ENCODE peak calls at places on chromosome 17, in six cellular contexts. Z, V, X, M, W and K are unnamed samples.

GRCh38 chr17:47335101-47335936 is 11.6 kb downstream of the EFCAB13 start:
- DNase-seq in Z (no peak), V (no peak), X (no peak), M (no peak), W (no peak), K (no peak)

GRCh38 chr17:61683466-61683865 is 92.4 kb upstream of the NACA2 start:
- DNase-seq in Z (no peak), V (no peak), X (no peak), M (no peak), W (no peak), K (no peak)

GRCh38 chr17:37503148-37503547 is 13.5 kb downstream of the DUSP14 start:
- DNase-seq in Z (no peak), V (no peak), X (no peak), M (no peak), W (no peak), K (no peak)

GRCh38 chr17:44038604-44039007 is 23.8 kb upstream of the TMEM101 start:
- DNase-seq in Z (no peak), V (no peak), X (peak), M (no peak), W (no peak), K (no peak)

GRCh38 chr17:65366102-65366844 is 195.2 kb downstream of the AXIN2 start:
- DNase-seq in Z (no peak), V (no peak), X (no peak), M (no peak), W (no peak), K (no peak)

GRCh38 chr17:76345377-76345945 is 8.3 kb downstream of the PRPSAP1 start:
- DNase-seq in Z (no peak), V (no peak), X (no peak), M (peak), W (no peak), K (no peak)

GRCh38 chr17:77555741-77556291 is 402.7 kb upstream of the TNRC6C start:
- DNase-seq in Z (no peak), V (peak), X (peak), M (no peak), W (no peak), K (no peak)

GRCh38 chr17:31702040-31702439 is 157.0 kb downstream of the COPRS start:
- DNase-seq in Z (no peak), V (no peak), X (no peak), M (no peak), W (no peak), K (no peak)

GRCh38 chr17:42361781-42362186 is 26.5 kb downstream of the STAT3 start:
- DNase-seq in Z (no peak), V (no peak), X (peak), M (no peak), W (no peak), K (no peak)

GRCh38 chr17:79684132-79684985 is 46.4 kb upstream of the ENPP7 start:
- DNase-seq in Z (no peak), V (no peak), X (no peak), M (no peak), W (no peak), K (no peak)

GRCh38 chr17:63827801-63828221 is 348 bp upstream of the FTSJ3 start:
- DNase-seq in Z (no peak), V (no peak), X (no peak), M (no peak), W (peak), K (no peak)

GRCh38 chr17:65229596-65229995 is 92.4 kb downstream of the RGS9 start:
- DNase-seq in Z (no peak), V (no peak), X (no peak), M (no peak), W (no peak), K (no peak)

GRCh38 chr17:76076100-76076764 is 1.7 kb downstream of the GALR2 start:
- DNase-seq in Z (no peak), V (no peak), X (no peak), M (no peak), W (no peak), K (no peak)

GRCh38 chr17:73988110-73988509 is 215.4 kb upstream of the RPL38 start:
- DNase-seq in Z (no peak), V (no peak), X (no peak), M (no peak), W (no peak), K (no peak)

GRCh38 chr17:61815863-61816523 is 47.3 kb downstream of the BRIP1 start:
- DNase-seq in Z (no peak), V (no peak), X (peak), M (no peak), W (peak), K (no peak)

GRCh38 chr17:34319087-34319486 is at the start of gene CCL8:
- DNase-seq in Z (no peak), V (no peak), X (no peak), M (no peak), W (no peak), K (no peak)

GRCh38 chr17:51683291-51683690 is 422.9 kb downstream of the UTP18 start:
- DNase-seq in Z (no peak), V (no peak), X (no peak), M (no peak), W (no peak), K (no peak)

GRCh38 chr17:4980644-4981216 is 6.7 kb downstream of the CAMTA2 start:
- DNase-seq in Z (no peak), V (peak), X (peak), M (no peak), W (peak), K (no peak)

GRCh38 chr17:14214271-14214670 is 22.4 kb downstream of the CDRT15 start:
- DNase-seq in Z (no peak), V (no peak), X (no peak), M (no peak), W (no peak), K (no peak)

GRCh38 chr17:42821176-42821575 is 2.9 kb downstream of the BECN1 start:
- DNase-seq in Z (no peak), V (no peak), X (no peak), M (no peak), W (no peak), K (no peak)